ENCODE peak calls at places on chromosomes 16 and 17, in five cellular contexts. G is right atrium auricular region, K is H1, Z is upper lobe of right lung, D is fibroblast of mammary gland. S is an unnamed sample.

GRCh38 chr16:24309222-24309905 is 53.2 kb downstream of the CACNG3 start:
- DNase-seq in K (no peak), G (no peak), D (peak), Z (no peak), S (no peak)

GRCh38 chr17:40696651-40697072 is 6.9 kb downstream of the KRT24 start:
- DNase-seq in Z (no peak), D (no peak), K (no peak), G (no peak), S (no peak)

GRCh38 chr16:84013787-84014569 is 28.6 kb downstream of the SLC38A8 start:
- DNase-seq in G (no peak), Z (peak), D (peak), K (peak), S (no peak)

GRCh38 chr17:61406543-61406845 is 6.9 kb downstream of the TBX2 start:
- DNase-seq in D (no peak), K (no peak), Z (no peak), G (no peak), S (no peak)

GRCh38 chr16:86252596-86252995 is 257.7 kb upstream of the FOXF1 start:
- DNase-seq in D (peak), G (peak), Z (no peak), K (peak), S (peak)

GRCh38 chr16:57791156-57791902 is 11.0 kb downstream of the KIFC3 start:
- DNase-seq in K (no peak), Z (no peak), G (no peak), D (no peak), S (no peak)

GRCh38 chr16:72172105-72173034 is at the start of gene PMFBP1:
- DNase-seq in Z (no peak), D (peak), G (peak), K (no peak), S (no peak)

GRCh38 chr17:78127240-78127887 is 1.2 kb downstream of the TMC6 start:
- DNase-seq in Z (peak), D (no peak), K (no peak), G (peak), S (no peak)

GRCh38 chr16:65480276-65480675 is 358.4 kb upstream of the CDH11 start:
- DNase-seq in Z (no peak), G (no peak), D (no peak), K (no peak), S (no peak)

GRCh38 chr17:68355093-68355492 is 63.8 kb downstream of the ARSG start:
- DNase-seq in G (no peak), Z (no peak), D (peak), K (no peak), S (no peak)

GRCh38 chr17:83115202-83115651 is 35.8 kb downstream of the METRNL start:
- DNase-seq in G (no peak), Z (no peak), K (no peak), D (no peak), S (no peak)

DNA sequence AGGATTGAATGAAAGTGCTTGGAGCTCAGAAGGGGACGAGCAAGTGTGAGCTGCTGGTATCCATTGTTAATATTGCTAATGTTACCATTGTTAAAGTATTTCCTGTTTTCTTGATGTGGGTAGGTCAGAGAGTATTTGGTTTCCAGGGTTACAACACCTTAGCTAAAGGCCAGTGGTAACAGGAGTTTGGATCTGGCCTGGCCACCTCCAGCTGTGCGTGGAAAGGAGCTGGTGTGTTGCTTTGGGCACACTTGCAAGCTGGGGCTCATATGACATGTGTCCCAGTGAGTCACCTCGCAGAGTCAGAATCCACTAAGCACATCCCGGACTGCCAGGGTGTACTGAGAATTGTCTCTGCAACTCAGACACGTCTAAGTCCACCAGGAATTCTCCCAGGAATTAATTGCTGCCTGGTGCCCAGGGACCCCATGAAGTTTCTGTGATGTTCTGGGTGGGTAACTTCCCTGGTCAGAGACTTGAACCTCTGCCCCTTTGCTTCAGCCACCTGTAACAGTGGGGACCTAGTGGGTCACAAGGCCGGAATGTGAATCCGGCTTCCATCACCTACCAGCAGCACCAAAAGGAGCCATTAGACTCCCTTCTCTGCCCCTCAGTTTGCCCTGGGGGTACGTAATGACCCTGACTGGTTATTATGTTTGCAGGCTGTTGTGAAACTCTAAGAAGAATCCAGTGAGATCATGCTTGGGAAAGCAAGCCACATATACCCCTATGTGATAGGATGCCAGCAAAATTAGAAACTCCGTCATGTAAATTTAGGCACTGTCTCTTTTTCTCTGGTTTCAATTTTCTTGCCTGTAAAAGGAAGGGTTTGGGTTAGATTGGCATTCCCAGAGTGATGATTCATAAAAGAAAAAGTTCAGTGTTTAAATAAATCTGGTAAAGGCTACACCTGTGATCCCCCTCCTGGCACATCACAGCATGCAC is 12.8 kb downstream of the SLC6A2 start:
- DNase-seq in K (peak), D (peak), G (no peak), Z (no peak), S (no peak)
- H3K4me3 ChIP-seq in K (no peak), D (no peak), G (no peak), Z (no peak), S (no peak)

GRCh38 chr16:30381351-30382041 is 865 bp downstream of the SEPTIN1 start:
- DNase-seq in K (no peak), D (no peak), G (no peak), Z (no peak), S (no peak)
- H3K4me3 ChIP-seq in K (no peak), D (no peak), G (no peak), Z (peak), S (no peak)

GRCh38 chr17:79928502-79929256 is 89.4 kb upstream of the CBX4 start:
- DNase-seq in Z (no peak), K (no peak), D (no peak), G (no peak), S (no peak)

GRCh38 chr17:79927688-79928501 is 88.7 kb upstream of the CBX4 start:
- DNase-seq in K (no peak), D (no peak), Z (no peak), G (no peak), S (no peak)

GRCh38 chr17:79930786-79931516 is 91.7 kb upstream of the CBX4 start:
- DNase-seq in Z (no peak), D (no peak), K (no peak), G (no peak), S (no peak)

GRCh38 chr17:79930077-79930785 is 91.0 kb upstream of the CBX4 start:
- DNase-seq in Z (no peak), K (no peak), D (no peak), G (no peak), S (no peak)

DNA sequence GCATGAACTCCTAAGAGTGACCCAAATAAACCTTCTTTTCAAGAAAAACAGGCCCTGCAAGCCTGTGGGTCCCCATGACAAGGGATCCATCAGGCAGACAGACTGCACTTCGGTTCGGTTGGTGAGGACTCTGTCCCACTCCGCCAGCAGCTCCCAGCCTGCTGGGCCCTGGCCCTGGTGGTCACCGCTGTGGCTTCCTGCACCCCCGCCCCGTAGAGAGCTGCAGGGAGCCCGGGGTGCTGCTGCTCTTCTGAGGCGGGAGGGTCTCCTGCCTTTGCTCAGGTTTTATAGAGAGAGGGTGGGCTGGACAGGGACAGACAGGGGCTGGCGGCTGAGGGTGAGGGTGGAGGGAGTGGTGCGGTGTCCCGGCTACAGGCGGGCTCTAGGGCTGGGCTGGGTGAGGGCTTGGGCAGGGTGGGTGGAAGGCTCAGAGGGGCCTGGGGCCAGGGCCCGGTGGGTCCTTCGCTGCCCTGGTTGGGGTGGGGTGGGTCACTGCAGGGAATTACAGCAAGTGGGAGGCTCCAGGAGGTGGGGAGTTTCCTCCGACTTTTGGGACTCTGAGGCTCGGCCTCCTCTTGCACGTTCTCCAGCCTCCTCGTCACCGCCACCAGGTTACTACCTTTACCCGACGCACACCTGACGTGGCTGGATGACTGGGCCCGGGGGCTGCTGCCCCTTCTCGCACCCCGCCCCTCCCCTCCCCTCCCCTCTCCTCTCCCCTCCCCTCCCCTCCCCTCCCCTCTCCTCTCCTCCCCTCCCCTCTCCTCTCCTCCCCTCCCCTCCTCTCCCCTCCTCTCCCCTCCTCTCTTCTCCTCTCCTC is 90.2 kb upstream of the CBX4 start:
- DNase-seq in D (no peak), Z (no peak), K (no peak), G (no peak), S (no peak)
- H3K4me3 ChIP-seq in D (no peak), Z (no peak), K (peak), G (no peak), S (no peak)

GRCh38 chr17:76478730-76479514 is 11.5 kb downstream of the AANAT start:
- DNase-seq in D (no peak), Z (peak), K (no peak), G (no peak), S (no peak)
- H3K4me3 ChIP-seq in D (no peak), Z (no peak), K (no peak), G (no peak), S (no peak)

GRCh38 chr17:29617481-29618271 is 5.0 kb downstream of the CORO6 start:
- DNase-seq in Z (peak), G (no peak), K (no peak), D (peak), S (peak)

GRCh38 chr17:29616300-29617048 is 6.2 kb downstream of the CORO6 start:
- DNase-seq in D (no peak), Z (no peak), G (no peak), K (no peak), S (peak)

GRCh38 chr17:29615492-29616299 is 7.0 kb downstream of the CORO6 start:
- DNase-seq in G (peak), K (no peak), Z (peak), D (peak), S (no peak)

GRCh38 chr17:29618272-29619065 is 4.2 kb downstream of the CORO6 start:
- DNase-seq in K (no peak), G (no peak), Z (no peak), D (no peak), S (no peak)

DNA sequence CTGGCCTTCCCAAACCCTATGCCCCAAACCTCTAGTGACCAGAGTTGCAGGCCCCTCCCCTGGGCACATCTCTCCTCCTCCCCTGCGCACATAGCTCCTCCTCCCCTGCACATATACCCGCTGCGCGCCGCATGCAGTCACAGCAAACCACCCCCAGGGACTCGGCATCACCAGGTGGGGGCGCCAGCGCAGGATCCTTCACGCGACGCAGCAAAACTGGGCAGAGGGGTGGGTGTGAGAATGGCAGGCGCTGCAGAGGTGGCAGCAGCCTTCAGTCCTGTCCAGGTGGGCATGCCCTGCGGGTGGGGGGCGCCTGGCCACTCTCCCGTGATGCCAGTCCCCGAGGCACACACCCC is 5.6 kb downstream of the CORO6 start:
- DNase-seq in K (no peak), Z (peak), D (peak), G (peak), S (no peak)
- H3K4me3 ChIP-seq in K (peak), Z (peak), D (no peak), G (no peak), S (peak)

GRCh38 chr17:49021095-49021767 is 24.0 kb downstream of the IGF2BP1 start:
- DNase-seq in Z (no peak), D (no peak), G (no peak), K (no peak), S (no peak)
- H3K4me3 ChIP-seq in Z (no peak), D (no peak), G (no peak), K (no peak), S (no peak)

GRCh38 chr17:18224428-18225120 is 861 bp upstream of the LLGL1 start:
- DNase-seq in Z (no peak), G (peak), D (peak), K (peak), S (no peak)

GRCh38 chr17:18226284-18226945 is 980 bp downstream of the LLGL1 start:
- DNase-seq in Z (no peak), D (no peak), K (no peak), G (no peak), S (no peak)

GRCh38 chr17:18224053-18224427 is 1.4 kb upstream of the LLGL1 start:
- DNase-seq in K (no peak), Z (no peak), G (no peak), D (peak), S (no peak)

GRCh38 chr17:18225562-18226283 is at the start of gene LLGL1:
- DNase-seq in Z (peak), G (no peak), K (no peak), D (no peak), S (no peak)

DNA sequence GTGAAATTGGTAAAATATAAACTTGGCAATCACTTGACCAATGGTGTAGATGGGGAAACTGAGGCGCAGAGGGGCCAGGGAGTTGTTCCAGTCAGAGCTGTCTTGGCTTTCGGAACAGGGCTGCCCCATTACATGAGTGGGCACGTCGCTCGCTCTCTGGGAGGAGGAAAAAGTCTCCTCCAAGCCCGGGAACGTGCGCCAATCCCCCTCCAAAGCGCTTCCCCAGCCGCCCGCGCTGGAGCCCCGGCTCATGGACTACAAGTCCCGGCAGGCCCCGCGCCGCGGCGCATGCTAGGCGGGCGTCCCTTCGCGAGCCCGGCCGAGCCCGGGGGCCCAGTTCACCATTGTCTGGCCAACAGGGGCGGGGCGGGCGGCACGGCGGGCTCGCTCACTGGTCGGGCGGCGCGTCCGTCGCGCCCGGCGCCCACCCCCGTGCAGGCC is 294 bp upstream of the LLGL1 start:
- DNase-seq in Z (peak), D (peak), G (peak), K (peak), S (peak)
- H3K4me3 ChIP-seq in Z (peak), D (peak), G (peak), K (peak), S (peak)

DNA sequence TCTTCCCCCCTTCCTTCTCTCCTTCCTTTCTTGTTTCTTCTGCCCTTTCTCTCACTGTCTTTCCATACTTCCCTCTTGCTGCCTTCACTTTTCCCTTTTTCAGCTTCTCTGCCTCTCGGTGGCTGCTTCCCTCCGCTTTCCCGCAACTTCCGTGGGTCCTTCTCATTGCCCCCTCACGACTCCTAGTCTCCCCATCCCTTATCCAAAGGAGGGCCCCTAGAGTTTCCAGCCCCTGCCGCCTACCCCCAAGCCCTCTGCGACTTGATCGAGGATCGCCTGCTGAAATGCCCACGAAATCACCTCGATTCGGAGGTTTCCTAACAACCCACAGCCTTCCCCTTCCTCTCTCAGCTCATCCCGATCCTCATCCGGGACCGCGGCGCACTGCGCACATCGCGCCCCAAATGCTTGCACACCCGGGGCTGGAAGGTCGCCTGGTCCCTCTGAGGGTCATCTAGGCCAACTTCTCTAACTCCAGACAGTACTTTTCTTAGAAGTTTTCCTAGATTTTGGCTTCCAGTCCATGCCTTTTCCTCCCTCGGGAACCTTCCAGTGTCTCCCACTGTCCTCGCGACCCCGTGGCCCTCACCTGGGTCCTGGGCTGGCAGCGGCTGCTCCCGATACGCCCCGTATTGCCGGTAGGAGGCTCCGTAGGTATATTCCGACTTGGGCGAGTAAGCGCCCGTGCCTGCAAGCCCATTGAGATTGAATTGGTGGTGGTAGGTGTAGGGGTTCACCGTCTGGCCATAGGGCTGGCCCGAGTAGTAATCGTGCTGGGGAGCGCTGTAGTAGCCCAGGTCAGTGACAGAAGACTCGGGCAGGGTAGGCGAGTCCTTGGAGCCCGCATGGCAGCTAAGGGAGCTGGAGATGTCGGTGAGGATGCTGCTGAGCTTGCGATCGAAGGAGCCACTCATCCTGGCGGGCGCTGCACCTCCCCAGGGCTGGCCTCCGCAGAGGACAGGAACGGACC is 654 bp downstream of the DLX3 start:
- DNase-seq in Z (peak), K (no peak), G (no peak), D (no peak), S (no peak)
- H3K4me3 ChIP-seq in Z (peak), K (peak), G (no peak), D (peak), S (peak)

DNA sequence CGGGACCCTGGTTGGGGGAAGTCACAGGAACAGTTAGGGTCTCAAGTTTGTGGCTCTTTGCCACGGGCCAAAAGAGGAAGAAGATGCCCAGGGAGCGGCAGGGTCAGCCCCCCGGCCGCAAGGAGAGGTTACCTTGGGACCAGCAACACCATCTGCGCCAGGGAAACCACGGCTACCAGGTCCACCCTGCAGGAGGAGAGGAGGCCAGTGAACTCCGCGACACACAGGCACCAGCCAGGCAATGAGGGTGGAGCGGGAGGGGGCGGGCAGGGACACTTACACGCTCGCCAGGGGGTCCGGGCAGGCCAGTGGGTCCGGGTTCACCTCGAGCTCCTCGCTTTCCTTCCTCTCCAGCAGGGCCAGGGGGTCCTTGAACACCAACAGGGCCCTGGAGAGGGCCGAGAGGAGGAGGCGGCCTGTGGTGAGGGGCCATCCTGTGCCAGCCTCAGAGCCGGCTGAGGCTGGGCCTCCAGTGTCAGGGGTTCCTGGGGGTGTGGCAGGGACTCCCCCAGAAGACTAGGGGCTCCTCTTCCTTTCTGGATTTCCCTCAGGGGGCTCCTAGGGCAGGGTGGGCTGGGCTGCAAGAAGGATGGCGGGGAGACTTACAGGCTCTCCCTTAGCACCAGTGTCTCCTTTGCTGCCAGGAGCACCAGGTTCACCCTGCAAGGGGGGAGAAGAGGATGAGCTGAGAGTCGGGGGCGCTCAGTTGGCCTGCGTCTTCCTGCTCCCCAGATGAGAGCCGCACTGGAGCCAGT is 6.8 kb downstream of the COL1A1 start:
- DNase-seq in Z (no peak), G (no peak), D (peak), K (no peak), S (no peak)
- H3K4me3 ChIP-seq in Z (no peak), G (no peak), D (peak), K (no peak), S (peak)

S was measured in vagina.